ENCODE peak calls at places on chromosomes 12 and 14, in six cellular contexts. One of them, this sample, is unnamed.

GRCh38 chr12:112945515-112945914 is 7.2 kb downstream of the OAS3 start:
- DNase-seq in PC-9: no peak
- DNase-seq in RWPE1: no peak
- DNase-seq in CD8-positive, alpha-beta T cell: no peak
- DNase-seq in upper lobe of right lung: no peak
- DNase-seq in heart left ventricle: no peak
- DNase-seq in this sample: no peak

GRCh38 chr12:50453872-50454271 is 50.9 kb upstream of the DIP2B start:
- DNase-seq in PC-9: no peak
- DNase-seq in RWPE1: no peak
- DNase-seq in CD8-positive, alpha-beta T cell: no peak
- DNase-seq in upper lobe of right lung: no peak
- DNase-seq in heart left ventricle: no peak
- DNase-seq in this sample: no peak

GRCh38 chr14:64549016-64549415 is 745 bp upstream of the PPP1R36 start:
- DNase-seq in PC-9: no peak
- DNase-seq in RWPE1: no peak
- DNase-seq in CD8-positive, alpha-beta T cell: no peak
- DNase-seq in upper lobe of right lung: no peak
- DNase-seq in heart left ventricle: no peak
- DNase-seq in this sample: no peak

GRCh38 chr12:6076776-6077700 is 47.4 kb downstream of the VWF start:
- DNase-seq in PC-9: no peak
- DNase-seq in RWPE1: no peak
- DNase-seq in CD8-positive, alpha-beta T cell: no peak
- DNase-seq in upper lobe of right lung: no peak
- DNase-seq in heart left ventricle: no peak
- DNase-seq in this sample: peak; percentile 47

GRCh38 chr14:71261206-71261605 is 353.9 kb downstream of the PCNX1 start:
- DNase-seq in PC-9: no peak
- DNase-seq in RWPE1: no peak
- DNase-seq in CD8-positive, alpha-beta T cell: no peak
- DNase-seq in upper lobe of right lung: no peak
- DNase-seq in heart left ventricle: no peak
- DNase-seq in this sample: no peak

GRCh38 chr12:5733136-5733755 is 211.8 kb downstream of the ANO2 start:
- DNase-seq in PC-9: no peak
- DNase-seq in RWPE1: peak; percentile 83
- DNase-seq in CD8-positive, alpha-beta T cell: no peak
- DNase-seq in upper lobe of right lung: no peak
- DNase-seq in heart left ventricle: no peak
- DNase-seq in this sample: no peak

GRCh38 chr14:72104011-72104613 is 171.9 kb downstream of the RGS6 start:
- DNase-seq in PC-9: no peak
- DNase-seq in RWPE1: peak; percentile 37
- DNase-seq in CD8-positive, alpha-beta T cell: peak; percentile 22
- DNase-seq in upper lobe of right lung: no peak
- DNase-seq in heart left ventricle: no peak
- DNase-seq in this sample: no peak

GRCh38 chr12:49108958-49109404 is 1.7 kb downstream of the LMBR1L start:
- DNase-seq in PC-9: no peak
- DNase-seq in RWPE1: no peak
- DNase-seq in CD8-positive, alpha-beta T cell: no peak
- DNase-seq in upper lobe of right lung: peak; percentile 73
- DNase-seq in heart left ventricle: no peak
- DNase-seq in this sample: no peak

GRCh38 chr12:9634177-9634803 is 26.6 kb upstream of the KLRB1 start:
- DNase-seq in PC-9: peak; percentile 43
- DNase-seq in RWPE1: no peak
- DNase-seq in CD8-positive, alpha-beta T cell: peak; percentile 87
- DNase-seq in upper lobe of right lung: no peak
- DNase-seq in heart left ventricle: no peak
- DNase-seq in this sample: no peak

GRCh38 chr14:33529773-33530172 is 421.1 kb downstream of the EGLN3 start:
- DNase-seq in PC-9: no peak
- DNase-seq in RWPE1: no peak
- DNase-seq in CD8-positive, alpha-beta T cell: no peak
- DNase-seq in upper lobe of right lung: no peak
- DNase-seq in heart left ventricle: no peak
- DNase-seq in this sample: no peak

GRCh38 chr14:65179918-65180724 is 77.8 kb upstream of the MAX start:
- DNase-seq in PC-9: peak; percentile 87
- DNase-seq in RWPE1: peak; percentile 84
- DNase-seq in CD8-positive, alpha-beta T cell: no peak
- DNase-seq in upper lobe of right lung: no peak
- DNase-seq in heart left ventricle: no peak
- DNase-seq in this sample: no peak

GRCh38 chr12:67223225-67223624 is 45.9 kb upstream of the CAND1 start:
- DNase-seq in PC-9: no peak
- DNase-seq in RWPE1: no peak
- DNase-seq in CD8-positive, alpha-beta T cell: no peak
- DNase-seq in upper lobe of right lung: no peak
- DNase-seq in heart left ventricle: no peak
- DNase-seq in this sample: no peak

GRCh38 chr14:95237121-95237876 is 80.0 kb upstream of the DICER1 start:
- DNase-seq in PC-9: no peak
- DNase-seq in RWPE1: no peak
- DNase-seq in CD8-positive, alpha-beta T cell: no peak
- DNase-seq in upper lobe of right lung: no peak
- DNase-seq in heart left ventricle: no peak
- DNase-seq in this sample: peak; percentile 56

GRCh38 chr12:62285284-62285683 is 25.1 kb downstream of the USP15 start:
- DNase-seq in PC-9: no peak
- DNase-seq in RWPE1: no peak
- DNase-seq in CD8-positive, alpha-beta T cell: no peak
- DNase-seq in upper lobe of right lung: no peak
- DNase-seq in heart left ventricle: no peak
- DNase-seq in this sample: no peak

GRCh38 chr14:47705683-47706082 is 30.3 kb upstream of the MDGA2 start:
- DNase-seq in PC-9: no peak
- DNase-seq in RWPE1: no peak
- DNase-seq in CD8-positive, alpha-beta T cell: no peak
- DNase-seq in upper lobe of right lung: no peak
- DNase-seq in heart left ventricle: no peak
- DNase-seq in this sample: no peak

GRCh38 chr14:67487937-67488893 is at the start of gene TMEM229B:
- DNase-seq in PC-9: no peak
- DNase-seq in RWPE1: no peak
- DNase-seq in CD8-positive, alpha-beta T cell: peak; percentile 66
- DNase-seq in upper lobe of right lung: peak; percentile 70
- DNase-seq in heart left ventricle: peak; percentile 61
- DNase-seq in this sample: peak; percentile 94

GRCh38 chr14:53409974-53410373 is 256.9 kb upstream of the DDHD1 start:
- DNase-seq in PC-9: no peak
- DNase-seq in RWPE1: no peak
- DNase-seq in CD8-positive, alpha-beta T cell: no peak
- DNase-seq in upper lobe of right lung: no peak
- DNase-seq in heart left ventricle: no peak
- DNase-seq in this sample: no peak

GRCh38 chr14:60652674-60653387 is 3.6 kb upstream of the SIX1 start:
- DNase-seq in PC-9: no peak
- DNase-seq in RWPE1: no peak
- DNase-seq in CD8-positive, alpha-beta T cell: no peak
- DNase-seq in upper lobe of right lung: no peak
- DNase-seq in heart left ventricle: no peak
- DNase-seq in this sample: no peak

GRCh38 chr12:92341333-92341691 is 195.7 kb upstream of the BTG1 start:
- DNase-seq in PC-9: no peak
- DNase-seq in RWPE1: peak; percentile 56
- DNase-seq in CD8-positive, alpha-beta T cell: no peak
- DNase-seq in upper lobe of right lung: no peak
- DNase-seq in heart left ventricle: no peak
- DNase-seq in this sample: no peak

GRCh38 chr14:60878536-60878935 is 102.3 kb downstream of the TRMT5 start:
- DNase-seq in PC-9: no peak
- DNase-seq in RWPE1: no peak
- DNase-seq in CD8-positive, alpha-beta T cell: no peak
- DNase-seq in upper lobe of right lung: no peak
- DNase-seq in heart left ventricle: no peak
- DNase-seq in this sample: no peak

GRCh38 chr12:75913502-75914110 is 118.0 kb downstream of the PHLDA1 start:
- DNase-seq in PC-9: no peak
- DNase-seq in RWPE1: no peak
- DNase-seq in CD8-positive, alpha-beta T cell: no peak
- DNase-seq in upper lobe of right lung: no peak
- DNase-seq in heart left ventricle: no peak
- DNase-seq in this sample: no peak

GRCh38 chr12:33486058-33486457 is 46.4 kb upstream of the SYT10 start:
- DNase-seq in PC-9: no peak
- DNase-seq in RWPE1: no peak
- DNase-seq in CD8-positive, alpha-beta T cell: no peak
- DNase-seq in upper lobe of right lung: no peak
- DNase-seq in heart left ventricle: no peak
- DNase-seq in this sample: no peak

GRCh38 chr12:63815482-63815852 is 29.0 kb upstream of the SRGAP1 start:
- DNase-seq in PC-9: no peak
- DNase-seq in RWPE1: no peak
- DNase-seq in CD8-positive, alpha-beta T cell: no peak
- DNase-seq in upper lobe of right lung: no peak
- DNase-seq in heart left ventricle: no peak
- DNase-seq in this sample: no peak

DNA sequence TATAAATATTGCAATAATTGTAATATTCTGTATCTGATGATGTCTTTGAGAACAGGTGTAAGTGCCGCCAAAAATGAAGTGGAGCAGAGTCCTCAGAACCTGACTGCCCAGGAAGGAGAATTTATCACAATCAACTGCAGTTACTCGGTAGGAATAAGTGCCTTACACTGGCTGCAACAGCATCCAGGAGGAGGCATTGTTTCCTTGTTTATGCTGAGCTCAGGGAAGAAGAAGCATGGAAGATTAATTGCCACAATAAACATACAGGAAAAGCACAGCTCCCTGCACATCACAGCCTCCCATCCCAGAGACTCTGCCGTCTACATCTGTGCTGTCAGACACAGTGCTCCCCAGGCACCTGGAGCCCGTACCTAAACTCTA is 268.7 kb downstream of the DAD1 start:
- DNase-seq in PC-9: no peak
- DNase-seq in RWPE1: no peak
- DNase-seq in CD8-positive, alpha-beta T cell: no peak
- DNase-seq in upper lobe of right lung: no peak
- DNase-seq in heart left ventricle: no peak
- DNase-seq in this sample: no peak
- TF ChIP-seq CTCF in PC-9: no peak
- TF ChIP-seq CTCF in RWPE1: no peak
- TF ChIP-seq CTCF in CD8-positive, alpha-beta T cell: no peak
- TF ChIP-seq CTCF in upper lobe of right lung: no peak
- TF ChIP-seq CTCF in heart left ventricle: no peak
- TF ChIP-seq CTCF in this sample: no peak

GRCh38 chr14:104199266-104199665 is 60.9 kb downstream of the KIF26A start:
- DNase-seq in PC-9: no peak
- DNase-seq in RWPE1: no peak
- DNase-seq in CD8-positive, alpha-beta T cell: no peak
- DNase-seq in upper lobe of right lung: no peak
- DNase-seq in heart left ventricle: no peak
- DNase-seq in this sample: no peak

GRCh38 chr14:104202259-104203070 is 64.1 kb downstream of the KIF26A start:
- DNase-seq in PC-9: no peak
- DNase-seq in RWPE1: no peak
- DNase-seq in CD8-positive, alpha-beta T cell: no peak
- DNase-seq in upper lobe of right lung: peak; percentile 83
- DNase-seq in heart left ventricle: no peak
- DNase-seq in this sample: no peak

GRCh38 chr14:104201496-104201895 is 63.1 kb downstream of the KIF26A start:
- DNase-seq in PC-9: no peak
- DNase-seq in RWPE1: no peak
- DNase-seq in CD8-positive, alpha-beta T cell: no peak
- DNase-seq in upper lobe of right lung: no peak
- DNase-seq in heart left ventricle: no peak
- DNase-seq in this sample: no peak

GRCh38 chr14:104201063-104201462 is 62.7 kb downstream of the KIF26A start:
- DNase-seq in PC-9: no peak
- DNase-seq in RWPE1: no peak
- DNase-seq in CD8-positive, alpha-beta T cell: no peak
- DNase-seq in upper lobe of right lung: no peak
- DNase-seq in heart left ventricle: no peak
- DNase-seq in this sample: no peak

DNA sequence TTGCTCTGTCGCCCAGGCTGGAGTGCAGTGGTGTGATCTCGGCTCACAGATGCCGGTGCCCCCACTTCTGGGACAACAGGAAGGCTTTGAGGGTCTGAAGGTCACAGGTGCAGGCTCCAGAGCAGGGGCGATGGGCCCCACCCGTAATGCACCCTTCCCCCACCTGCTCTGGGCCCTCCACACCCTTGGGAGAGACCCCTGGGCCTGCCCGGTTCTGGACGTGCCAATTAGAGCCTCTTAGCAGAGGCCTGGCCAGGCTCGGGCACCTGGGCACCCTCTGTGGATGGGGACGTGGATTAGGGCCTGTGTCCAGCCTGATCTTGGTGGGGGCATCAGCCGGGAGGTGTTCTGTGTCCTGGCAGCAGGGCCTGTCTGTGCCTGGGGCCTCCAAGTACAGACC is 62.2 kb downstream of the KIF26A start:
- DNase-seq in PC-9: no peak
- DNase-seq in RWPE1: no peak
- DNase-seq in CD8-positive, alpha-beta T cell: no peak
- DNase-seq in upper lobe of right lung: no peak
- DNase-seq in heart left ventricle: no peak
- DNase-seq in this sample: no peak
- H3K27ac ChIP-seq in PC-9: no peak overlapping the region
- H3K27ac ChIP-seq in RWPE1: no peak overlapping the region
- H3K27ac ChIP-seq in CD8-positive, alpha-beta T cell: no peak overlapping the region
- H3K27ac ChIP-seq in upper lobe of right lung: no peak overlapping the region
- H3K27ac ChIP-seq in heart left ventricle: no peak overlapping the region
- H3K27ac ChIP-seq in this sample: no peak overlapping the region

GRCh38 chr12:120080043-120080400 is 36.5 kb downstream of the RAB35 start:
- DNase-seq in PC-9: no peak
- DNase-seq in RWPE1: no peak
- DNase-seq in CD8-positive, alpha-beta T cell: no peak
- DNase-seq in upper lobe of right lung: peak; percentile 37
- DNase-seq in heart left ventricle: peak; percentile 22
- DNase-seq in this sample: peak; percentile 51
- TF ChIP-seq CTCF in PC-9: no peak
- TF ChIP-seq CTCF in RWPE1: no peak
- TF ChIP-seq CTCF in CD8-positive, alpha-beta T cell: no peak
- TF ChIP-seq CTCF in upper lobe of right lung: no peak
- TF ChIP-seq CTCF in heart left ventricle: no peak
- TF ChIP-seq CTCF in this sample: no peak

GRCh38 chr12:87985069-87985675 is 44.0 kb downstream of the C12orf50 start:
- DNase-seq in PC-9: no peak
- DNase-seq in RWPE1: no peak
- DNase-seq in CD8-positive, alpha-beta T cell: no peak
- DNase-seq in upper lobe of right lung: no peak
- DNase-seq in heart left ventricle: no peak
- DNase-seq in this sample: no peak

GRCh38 chr12:87981495-87981894 is 47.7 kb downstream of the C12orf50 start:
- DNase-seq in PC-9: no peak
- DNase-seq in RWPE1: no peak
- DNase-seq in CD8-positive, alpha-beta T cell: no peak
- DNase-seq in upper lobe of right lung: no peak
- DNase-seq in heart left ventricle: no peak
- DNase-seq in this sample: no peak

DNA sequence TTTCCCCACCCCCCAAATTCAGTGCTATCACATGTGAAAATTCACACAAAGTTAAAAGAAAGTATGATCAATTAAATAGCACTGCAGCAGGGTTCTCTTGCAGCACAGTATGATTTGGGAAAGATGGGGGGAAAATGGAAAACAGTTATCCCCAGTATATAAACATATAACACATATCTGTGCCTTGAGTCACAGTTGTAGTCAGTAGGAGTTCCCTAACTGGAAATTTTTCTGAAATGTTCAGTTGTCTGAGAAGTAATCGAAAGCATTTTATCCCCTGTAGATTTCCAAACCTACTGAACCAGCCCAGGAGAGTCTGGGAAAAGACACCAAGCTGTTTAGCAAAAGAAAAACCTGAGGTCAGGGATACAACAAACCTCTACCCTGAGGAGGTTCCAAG is 47.0 kb downstream of the C12orf50 start:
- DNase-seq in PC-9: no peak
- DNase-seq in RWPE1: no peak
- DNase-seq in CD8-positive, alpha-beta T cell: no peak
- DNase-seq in upper lobe of right lung: no peak
- DNase-seq in heart left ventricle: no peak
- DNase-seq in this sample: no peak
- H3K27ac ChIP-seq in PC-9: no peak overlapping the region
- H3K27ac ChIP-seq in RWPE1: no peak overlapping the region
- H3K27ac ChIP-seq in CD8-positive, alpha-beta T cell: no peak overlapping the region
- H3K27ac ChIP-seq in upper lobe of right lung: no peak overlapping the region
- H3K27ac ChIP-seq in heart left ventricle: no peak overlapping the region
- H3K27ac ChIP-seq in this sample: no peak overlapping the region

This sample was measured in spleen.